ENCODE peak calls at places on chromosome 17, in four cellular contexts. U is AG08395; O is stimulated activated CD4-positive, alpha-beta T cell treated with anti-CD3 and anti-CD28 coated beads, TNF-alpha, amount 100 ng/mL, for 48 hours; Z is CD8-positive, alpha-beta T cell. P is an unnamed sample.

GRCh38 chr17:35747540-35748017 is 5.5 kb downstream of the GAS2L2 start:
- DNase-seq in U (peak), O (peak), Z (peak), P (peak)

GRCh38 chr17:82915697-82916027 is 75.8 kb upstream of the ZNF750 start:
- DNase-seq in Z (no peak), O (no peak), U (no peak), P (no peak)

GRCh38 chr17:58282442-58282841 is 1.7 kb upstream of the MPO start:
- DNase-seq in O (no peak), U (no peak), Z (no peak), P (no peak)

GRCh38 chr17:59746849-59747445 is 39.5 kb downstream of the VMP1 start:
- DNase-seq in Z (no peak), O (no peak), U (peak), P (no peak)

GRCh38 chr17:16398270-16399267 is 16.8 kb upstream of the TRPV2 start:
- DNase-seq in Z (no peak), O (no peak), U (no peak), P (no peak)

GRCh38 chr17:55437165-55437605 is 15.6 kb upstream of the MMD start:
- DNase-seq in Z (no peak), O (no peak), U (no peak), P (no peak)

GRCh38 chr17:36951390-36951789 is 2.6 kb downstream of the AATF start:
- DNase-seq in O (no peak), U (no peak), Z (no peak), P (no peak)

GRCh38 chr17:64020068-64020766 is at the start of gene ICAM2:
- DNase-seq in O (peak), U (no peak), Z (peak), P (no peak)

GRCh38 chr17:19265755-19266154 is 28.6 kb downstream of the EPN2 start:
- DNase-seq in O (no peak), Z (no peak), U (no peak), P (no peak)

GRCh38 chr17:75561927-75562603 is 25.5 kb upstream of the MYO15B start:
- DNase-seq in Z (no peak), O (no peak), U (peak), P (no peak)

GRCh38 chr17:42291136-42291535 is 2.8 kb downstream of the STAT5A start:
- DNase-seq in Z (no peak), O (no peak), U (no peak), P (peak)

GRCh38 chr17:77432034-77432554 is 291.3 kb downstream of the SEC14L1 start:
- DNase-seq in O (no peak), U (no peak), Z (no peak), P (no peak)

GRCh38 chr17:8021565-8022357 is 17.1 kb upstream of the ALOX15B start:
- DNase-seq in O (no peak), Z (no peak), U (no peak), P (no peak)

GRCh38 chr17:61310611-61311010 is 89.0 kb upstream of the TBX2 start:
- DNase-seq in U (no peak), Z (no peak), O (no peak), P (no peak)

GRCh38 chr17:76074390-76075363 is at the start of gene GALR2:
- DNase-seq in U (no peak), O (no peak), Z (no peak), P (peak)

GRCh38 chr17:28142355-28142754 is 99.9 kb downstream of the NLK start:
- DNase-seq in U (no peak), Z (no peak), O (no peak), P (no peak)